ENCODE peak calls at places on chromosomes 4 and X, in four cellular contexts. T is HCT116, N is HepG2, H is K562. I is an unnamed sample.

GRCh38 chrX:70129811-70130210 is 3.4 kb upstream of the IGBP1 start:
- DNase-seq in T (no peak), N (peak; percentile 5), H (no peak), I (no peak)

GRCh38 chr4:113355550-113356371 is 306.3 kb downstream of the ANK2 start:
- DNase-seq in N (no peak), H (no peak), T (peak; percentile 93), I (no peak)

GRCh38 chr4:25949166-25949748 is 35.2 kb downstream of the SMIM20 start:
- DNase-seq in H (no peak), N (peak; percentile 91), T (no peak), I (peak; percentile 51)

GRCh38 chr4:3387943-3388348 is 53.8 kb upstream of the HGFAC start:
- DNase-seq in H (no peak), T (no peak), N (no peak), I (no peak)

GRCh38 chrX:2719774-2720447 is 28.8 kb downstream of the CD99 start:
- DNase-seq in H (no peak), N (peak; percentile 8), T (no peak), I (no peak)

GRCh38 chr4:166600264-166600663 is 634.0 kb downstream of the SPOCK3 start:
- DNase-seq in N (no peak), T (no peak), H (no peak), I (no peak)

GRCh38 chr4:98659106-98659592 is 738 bp upstream of the TSPAN5 start:
- DNase-seq in T (no peak), N (no peak), H (no peak), I (peak; percentile 13)

GRCh38 chr4:24857996-24858395 is 54.8 kb downstream of the CCDC149 start:
- DNase-seq in T (no peak), H (no peak), N (no peak), I (no peak)

GRCh38 chr4:123599061-123599919 is 202.7 kb downstream of the SPRY1 start:
- DNase-seq in H (no peak), T (no peak), N (peak; percentile 95), I (no peak)

GRCh38 chr4:112514449-112515277 is 1.3 kb downstream of the NEUROG2 start:
- DNase-seq in N (no peak), T (no peak), H (no peak), I (no peak)

DNA sequence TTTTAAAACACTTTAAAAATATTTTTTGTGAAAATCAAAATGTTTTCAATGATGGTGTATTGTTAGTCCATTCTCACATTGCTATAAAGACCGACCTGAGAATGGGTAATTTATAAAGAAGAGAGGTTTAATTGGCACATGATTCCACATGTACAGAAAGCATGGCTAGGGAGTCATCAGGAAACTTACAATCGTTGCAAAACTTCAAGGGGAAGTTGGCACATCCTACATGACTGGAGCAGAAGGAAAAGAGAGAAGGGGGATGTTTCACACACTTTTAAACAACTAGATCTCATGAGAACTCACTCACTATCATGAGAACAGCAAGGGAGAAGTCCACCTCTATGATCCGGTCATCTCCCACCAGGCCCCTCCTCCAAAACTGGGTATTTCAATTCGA is 110.7 kb downstream of the TMEM47 start:
- DNase-seq in T (no peak), H (no peak), N (no peak), I (no peak)
- TF ChIP-seq ZNF274 in T (no peak), H (no peak), N (no peak), I (no peak)

DNA sequence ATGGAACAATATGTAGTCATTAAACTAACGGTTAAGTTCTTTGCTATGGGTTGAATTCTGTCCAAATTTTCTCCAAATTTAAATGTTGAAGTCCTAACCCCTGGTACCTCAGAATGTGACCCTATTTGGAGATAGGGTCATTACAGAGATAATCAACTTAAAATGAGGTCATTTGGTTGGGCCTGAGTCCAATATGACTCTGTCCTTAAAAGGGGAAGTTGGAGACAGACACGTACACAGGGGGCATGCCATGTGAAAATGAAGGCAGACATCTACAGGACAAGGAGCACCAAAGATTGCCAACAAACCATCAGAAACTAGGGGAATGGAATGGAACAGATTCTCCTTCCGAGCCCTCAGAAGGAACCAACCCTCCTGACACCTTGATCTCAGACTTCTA is 492.0 kb upstream of the FTHL17 start:
- DNase-seq in N (no peak), H (no peak), T (no peak), I (no peak)
- TF ChIP-seq YY1 in N (no peak), H (no peak), T (no peak), I (no peak)

GRCh38 chrX:64192040-64192439 is 13.5 kb downstream of the AMER1 start:
- DNase-seq in T (no peak), H (no peak), N (no peak), I (no peak)
- TF ChIP-seq ZNF274 in T (no peak), H (no peak), N (no peak), I (no peak)

GRCh38 chrX:40671126-40671525 is 23.8 kb upstream of the CXorf38 start:
- DNase-seq in N (no peak), T (no peak), H (no peak), I (no peak)
- TF ChIP-seq YY1 in N (no peak), T (no peak), H (no peak), I (no peak)

GRCh38 chr4:167774646-167775045 is 317.7 kb upstream of the ANXA10 start:
- DNase-seq in N (no peak), H (no peak), T (no peak), I (no peak)
- TF ChIP-seq ZNF274 in N (no peak), H (no peak), T (no peak), I (no peak)

GRCh38 chr4:6280365-6280996 is 10.8 kb downstream of the WFS1 start:
- DNase-seq in N (no peak), H (no peak), T (no peak), I (no peak)

GRCh38 chr4:6277935-6278800 is 8.5 kb downstream of the WFS1 start:
- DNase-seq in N (no peak), H (no peak), T (no peak), I (no peak)

GRCh38 chr4:6277139-6277802 is 7.6 kb downstream of the WFS1 start:
- DNase-seq in N (peak; percentile 47), H (no peak), T (no peak), I (no peak)

GRCh38 chr4:6279582-6280289 is 10.1 kb downstream of the WFS1 start:
- DNase-seq in H (no peak), T (no peak), N (no peak), I (no peak)

DNA sequence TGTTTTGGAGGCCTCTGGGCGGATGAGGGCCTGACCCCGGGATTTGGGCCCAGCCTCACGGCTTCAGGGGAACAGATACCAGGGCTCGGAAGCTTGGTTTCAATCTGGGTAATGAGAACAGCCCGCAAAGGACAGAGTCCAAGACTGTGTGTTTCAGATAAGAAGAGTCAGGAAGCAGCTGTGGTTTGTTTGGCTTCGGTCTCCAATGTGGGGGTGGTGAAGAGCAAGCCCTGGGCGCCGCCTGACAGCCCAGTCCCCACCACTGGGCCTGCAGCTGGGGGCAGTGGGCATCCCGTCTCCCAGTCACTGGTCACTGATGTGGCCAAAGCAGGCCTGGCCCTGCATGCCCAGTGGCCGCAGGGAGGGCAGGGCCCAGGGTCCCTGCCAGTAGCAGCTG is 9.1 kb downstream of the WFS1 start:
- DNase-seq in T (no peak), N (peak; percentile 73), H (peak; percentile 34), I (no peak)
- TF ChIP-seq YY1 in T (no peak), N (no peak), H (no peak), I (no peak)

GRCh38 chr4:59570850-59571476 is 1629.2 kb upstream of the ADGRL3 start:
- DNase-seq in H (no peak), N (no peak), T (no peak), I (no peak)

GRCh38 chr4:59571805-59572430 is 1628.2 kb upstream of the ADGRL3 start:
- DNase-seq in N (no peak), H (no peak), T (no peak), I (no peak)
- TF ChIP-seq ZNF274 in N (no peak), H (no peak), T (no peak), I (no peak)

GRCh38 chr4:10741221-10741620 is 56.7 kb upstream of the CLNK start:
- DNase-seq in N (no peak), H (no peak), T (no peak), I (no peak)
- TF ChIP-seq YY1 in N (no peak), H (no peak), T (no peak), I (no peak)

DNA sequence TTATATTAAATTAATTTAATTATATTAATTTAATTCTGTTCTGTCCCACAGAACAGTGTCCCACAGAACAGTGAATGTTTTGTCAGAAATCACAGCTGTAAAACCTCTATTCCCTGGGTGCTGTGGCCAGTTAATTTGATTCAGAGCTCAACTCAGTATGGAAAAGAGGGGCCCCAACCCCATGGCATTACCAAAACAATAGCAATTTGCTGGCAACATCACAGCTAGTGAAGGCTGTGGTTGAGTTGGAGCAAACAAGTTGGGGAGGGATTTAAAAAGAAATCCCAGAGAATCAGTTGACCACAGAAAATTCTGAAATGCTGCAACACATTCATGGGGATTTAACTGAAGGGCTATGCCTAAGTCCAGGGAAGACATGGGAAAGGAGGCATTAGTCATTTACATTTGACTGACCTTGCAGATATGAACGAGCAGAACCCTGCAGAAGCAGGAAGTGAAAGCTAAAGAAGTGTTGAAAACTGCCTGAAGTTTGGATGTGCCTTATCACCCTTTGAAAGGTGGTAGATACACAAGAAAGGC is 30.1 kb downstream of the PDHA2 start:
- DNase-seq in H (no peak), N (no peak), T (no peak), I (peak; percentile 42)
- TF ChIP-seq ZNF274 in H (no peak), N (no peak), T (no peak), I (no peak)

DNA sequence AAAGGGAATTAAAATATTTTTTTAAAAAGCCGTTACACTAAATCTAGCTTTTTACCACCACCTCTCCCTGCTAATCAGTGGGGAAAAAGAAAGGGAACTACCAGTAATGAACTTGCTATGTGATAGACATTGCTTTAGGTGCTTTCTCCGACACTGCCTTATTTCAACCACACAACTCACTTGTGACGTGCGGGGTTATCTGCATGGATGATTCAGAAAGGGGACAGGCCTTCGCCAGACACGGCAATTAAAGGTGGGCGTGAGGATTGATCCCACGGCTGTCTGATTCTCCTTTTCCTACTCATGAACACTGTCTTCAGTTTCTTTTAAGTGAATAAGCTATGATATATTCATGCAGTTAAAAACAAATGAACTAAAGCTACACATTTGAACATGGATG is 882 bp upstream of the CXCR3 start:
- DNase-seq in H (no peak), N (no peak), T (no peak), I (no peak)
- TF ChIP-seq YY1 in H (no peak), N (no peak), T (no peak), I (no peak)

I was measured in NT2/D1.